ENCODE peak calls at places on chromosomes 16 and 17, in ten cellular contexts. B is AG09309, Q is sigmoid colon, Y is HFF-Myc, A is heart left ventricle, V is cardiac fibroblast, O is ovary, T is fibroblast of villous mesenchyme, F is lower lobe of right lung, W is endothelial cell of umbilical vein. K is an unnamed sample.

GRCh38 chr17:73182616-73183310 is 10.1 kb upstream of the COG1 start:
- DNase-seq in Y (no peak), Q (no peak), A (no peak), T (no peak), O (no peak), V (no peak), B (no peak), W (no peak), F (no peak), K (no peak)

GRCh38 chr16:82481455-82481854 is 145.3 kb upstream of the CDH13 start:
- DNase-seq in T (peak; percentile 30), O (no peak), Y (no peak), Q (no peak), B (no peak), W (no peak), F (no peak), V (peak; percentile 19), A (no peak), K (no peak)

GRCh38 chr17:15279011-15279477 is 13.9 kb upstream of the PMP22 start:
- DNase-seq in B (peak; percentile 92), A (no peak), T (no peak), Q (no peak), W (peak; percentile 19), V (peak; percentile 92), O (no peak), Y (no peak), F (no peak), K (peak; percentile 89)

GRCh38 chr17:79658811-79659207 is 48.0 kb upstream of the RBFOX3 start:
- DNase-seq in Q (peak; percentile 88), B (no peak), O (no peak), Y (peak; percentile 11), W (peak; percentile 32), V (peak; percentile 28), T (peak; percentile 6), F (no peak), A (no peak), K (peak; percentile 4)

GRCh38 chr16:1211451-1212268 is 13.4 kb downstream of the TPSG1 start:
- DNase-seq in A (no peak), T (no peak), F (no peak), W (no peak), V (no peak), B (no peak), Y (no peak), O (no peak), Q (no peak), K (no peak)

GRCh38 chr17:40501499-40501911 is at the start of gene TNS4:
- DNase-seq in O (no peak), A (no peak), W (no peak), V (no peak), Y (no peak), B (no peak), Q (peak; percentile 56), T (no peak), F (no peak), K (no peak)

GRCh38 chr17:43377056-43377810 is 21.6 kb upstream of the ARL4D start:
- DNase-seq in A (no peak), Q (no peak), F (no peak), V (no peak), W (no peak), T (no peak), Y (no peak), O (no peak), B (no peak), K (no peak)

GRCh38 chr17:21313320-21313719 is 28.8 kb downstream of the MAP2K3 start:
- DNase-seq in W (no peak), T (no peak), O (no peak), F (no peak), A (no peak), B (no peak), Y (no peak), Q (peak; percentile 46), V (no peak), K (no peak)

GRCh38 chr17:17788967-17789366 is 47.8 kb downstream of the SREBF1 start:
- DNase-seq in B (no peak), O (no peak), Q (no peak), V (no peak), Y (no peak), A (no peak), T (no peak), F (no peak), W (no peak), K (no peak)

GRCh38 chr17:9676084-9676483 is 30.8 kb downstream of the USP43 start:
- DNase-seq in O (no peak), A (no peak), Y (no peak), W (no peak), T (peak; percentile 16), V (no peak), F (no peak), B (no peak), Q (no peak), K (no peak)

GRCh38 chr16:82067042-82067809 is 32.2 kb downstream of the HSD17B2 start:
- DNase-seq in B (peak; percentile 23), Y (no peak), F (no peak), W (no peak), T (peak; percentile 74), V (no peak), A (no peak), O (no peak), Q (no peak), K (peak; percentile 63)

GRCh38 chr17:15945493-15946209 is 721 bp downstream of the ADORA2B start:
- DNase-seq in V (peak; percentile 45), F (peak; percentile 57), O (no peak), T (peak; percentile 45), Y (no peak), B (no peak), Q (peak; percentile 71), W (no peak), A (no peak), K (no peak)

GRCh38 chr17:77959926-77960521 is 1.5 kb downstream of the TNRC6C start:
- DNase-seq in W (peak; percentile 67), Q (no peak), Y (no peak), B (no peak), F (no peak), T (peak; percentile 12), V (peak; percentile 3), O (no peak), A (no peak), K (no peak)

GRCh38 chr17:50175035-50175788 is 9.4 kb downstream of the SGCA start:
- DNase-seq in F (no peak), A (no peak), Q (no peak), O (peak; percentile 51), W (no peak), V (peak; percentile 27), T (no peak), B (no peak), Y (no peak), K (no peak)

DNA sequence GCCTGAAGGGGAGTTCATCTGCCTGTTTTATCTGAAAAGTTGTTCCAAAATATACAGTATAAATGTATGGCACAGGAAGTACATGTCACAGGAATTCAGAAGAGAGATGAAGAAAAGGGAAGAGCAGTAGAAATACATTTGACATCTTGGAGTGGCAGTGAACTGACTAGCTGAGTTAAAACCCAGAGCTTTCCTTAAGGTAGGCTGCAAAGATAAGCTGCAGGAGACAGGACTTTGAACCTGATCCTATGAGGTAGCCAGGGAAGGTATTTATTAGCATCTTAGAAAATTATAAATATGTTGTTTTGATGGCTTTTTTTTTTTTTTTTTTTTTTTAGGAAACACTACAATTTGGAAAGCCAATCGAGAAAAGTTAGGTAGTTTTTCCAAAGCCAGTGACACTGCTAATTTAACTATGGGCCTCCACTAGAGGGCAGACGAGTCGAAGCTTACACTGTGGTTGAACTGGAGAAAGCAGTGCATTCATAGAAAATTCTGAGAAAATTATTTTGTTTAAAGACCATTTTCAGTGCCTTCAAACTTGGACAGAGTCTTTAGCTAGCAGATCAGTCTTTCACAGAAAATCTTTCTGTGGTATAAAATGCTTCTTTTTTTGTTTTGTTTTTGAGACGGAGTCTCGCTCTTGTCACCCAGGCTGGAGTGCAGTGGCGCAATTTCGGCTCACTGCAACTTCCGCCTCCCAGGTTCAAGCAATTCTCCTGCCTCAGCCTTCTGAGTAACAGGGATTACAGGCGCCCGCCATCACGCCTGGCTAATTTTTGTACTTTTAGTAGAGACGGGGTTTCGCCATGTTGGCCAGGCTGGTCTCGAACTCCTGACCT is 122.3 kb downstream of the SSH2 start:
- DNase-seq in Y (peak; percentile 46), V (peak; percentile 81), Q (no peak), O (peak; percentile 70), B (peak; percentile 21), T (peak; percentile 78), F (peak; percentile 70), A (peak; percentile 59), W (peak; percentile 67), K (peak; percentile 68)
- H3K4me3 ChIP-seq in Y (no peak overlapping the region), V (no peak overlapping the region), Q (no peak overlapping the region), O (no peak overlapping the region), B (no peak overlapping the region), T (no peak overlapping the region), F (peak overlapping the region; percentile 37), A (peak overlapping the region; percentile 36), W (no peak overlapping the region), K (no peak overlapping the region)

GRCh38 chr16:29318037-29318436 is 88.5 kb downstream of the NPIPB11 start:
- DNase-seq in A (no peak), V (no peak), Y (no peak), W (no peak), T (no peak), O (no peak), Q (no peak), B (no peak), F (no peak), K (no peak)
- TF ChIP-seq CTCF in A (no peak), V (no peak), Y (no peak), W (peak; percentile 51), T (peak; percentile 31), O (no peak), Q (no peak), B (no peak), F (peak; percentile 52), K (peak; percentile 30)

GRCh38 chr17:61927211-61928100 is at the start of gene INTS2:
- DNase-seq in B (peak; percentile 81), T (peak; percentile 96), F (peak; percentile 96), Y (peak; percentile 82), A (peak; percentile 96), Q (peak; percentile 98), V (peak; percentile 97), O (peak; percentile 97), W (peak; percentile 92), K (peak; percentile 96)
- H3K4me3 ChIP-seq in B (peak within 1 kb of the TSS; percentile 90), T (peak within 1 kb of the TSS; percentile 91), F (peak within 1 kb of the TSS; percentile 77), Y (peak within 1 kb of the TSS; percentile 57), A (peak within 1 kb of the TSS; percentile 84), Q (peak within 1 kb of the TSS; percentile 80), V (peak within 1 kb of the TSS; percentile 81), O (peak within 1 kb of the TSS; percentile 72), W (peak within 1 kb of the TSS; percentile 80), K (peak within 1 kb of the TSS; percentile 90)

GRCh38 chr17:6464446-6465041 is 20.3 kb downstream of the PIMREG start:
- DNase-seq in O (peak; percentile 10), Y (no peak), B (no peak), W (no peak), T (no peak), F (no peak), A (no peak), V (no peak), Q (no peak), K (no peak)

GRCh38 chr17:6462692-6463091 is 18.4 kb downstream of the PIMREG start:
- DNase-seq in Y (no peak), F (peak; percentile 7), B (no peak), T (no peak), Q (no peak), A (no peak), V (no peak), O (no peak), W (no peak), K (no peak)

GRCh38 chr17:6467567-6467966 is 23.3 kb downstream of the PIMREG start:
- DNase-seq in W (no peak), F (no peak), A (no peak), B (no peak), Y (no peak), T (no peak), O (no peak), Q (no peak), V (no peak), K (no peak)

GRCh38 chr17:6463616-6464445 is 19.6 kb downstream of the PIMREG start:
- DNase-seq in Q (no peak), W (no peak), B (no peak), O (peak; percentile 15), A (no peak), F (peak; percentile 37), V (no peak), Y (no peak), T (no peak), K (no peak)

GRCh38 chr17:6465206-6466003 is 21.1 kb downstream of the PIMREG start:
- DNase-seq in A (no peak), Y (no peak), V (no peak), T (no peak), B (no peak), F (peak; percentile 21), Q (no peak), W (no peak), O (no peak), K (no peak)
- TF ChIP-seq CTCF in A (no peak), Y (no peak), V (no peak), T (no peak), B (no peak), F (no peak), Q (no peak), W (no peak), O (no peak), K (no peak)

K was measured in AG10803.